ENCODE peak calls at places on chromosomes 1 and 21, in ten cellular contexts. One of them, this sample, is unnamed.

GRCh38 chr1:242525769-242526168 is 1.3 kb upstream of the PLD5 start:
- DNase-seq in non-pigmented ciliary epithelial cell: no peak
- DNase-seq in ovary: no peak
- DNase-seq in stomach: no peak
- DNase-seq in DMS79: no peak
- DNase-seq in stimulated activated CD8-positive, alpha-beta memory T cell treated with anti-CD3 and anti-CD28 coated beads, Interleukin-4, amount 100 ng/mL, for 1 hour: no peak
- DNase-seq in endothelial cell: no peak
- DNase-seq in NCI-H774: no peak
- DNase-seq in right atrium auricular region: no peak
- DNase-seq in left ventricle myocardium superior: no peak
- DNase-seq in this sample: no peak

GRCh38 chr1:116008651-116009380 is 32.5 kb downstream of the SLC22A15 start:
- DNase-seq in non-pigmented ciliary epithelial cell: no peak
- DNase-seq in ovary: no peak
- DNase-seq in stomach: no peak
- DNase-seq in DMS79: no peak
- DNase-seq in stimulated activated CD8-positive, alpha-beta memory T cell treated with anti-CD3 and anti-CD28 coated beads, Interleukin-4, amount 100 ng/mL, for 1 hour: no peak
- DNase-seq in endothelial cell: no peak
- DNase-seq in NCI-H774: no peak
- DNase-seq in right atrium auricular region: no peak
- DNase-seq in left ventricle myocardium superior: peak
- DNase-seq in this sample: no peak

GRCh38 chr1:41868241-41868953 is 50.3 kb downstream of the HIVEP3 start:
- DNase-seq in non-pigmented ciliary epithelial cell: no peak
- DNase-seq in ovary: no peak
- DNase-seq in stomach: no peak
- DNase-seq in DMS79: no peak
- DNase-seq in stimulated activated CD8-positive, alpha-beta memory T cell treated with anti-CD3 and anti-CD28 coated beads, Interleukin-4, amount 100 ng/mL, for 1 hour: no peak
- DNase-seq in endothelial cell: no peak
- DNase-seq in NCI-H774: no peak
- DNase-seq in right atrium auricular region: no peak
- DNase-seq in left ventricle myocardium superior: no peak
- DNase-seq in this sample: no peak

GRCh38 chr1:94954292-94955220 is 27.6 kb upstream of the CNN3 start:
- DNase-seq in non-pigmented ciliary epithelial cell: no peak
- DNase-seq in ovary: no peak
- DNase-seq in stomach: no peak
- DNase-seq in DMS79: no peak
- DNase-seq in stimulated activated CD8-positive, alpha-beta memory T cell treated with anti-CD3 and anti-CD28 coated beads, Interleukin-4, amount 100 ng/mL, for 1 hour: no peak
- DNase-seq in endothelial cell: no peak
- DNase-seq in NCI-H774: no peak
- DNase-seq in right atrium auricular region: no peak
- DNase-seq in left ventricle myocardium superior: no peak
- DNase-seq in this sample: no peak

GRCh38 chr21:44800103-44800502 is 1.5 kb downstream of the UBE2G2 start:
- DNase-seq in non-pigmented ciliary epithelial cell: no peak
- DNase-seq in ovary: no peak
- DNase-seq in stomach: peak
- DNase-seq in DMS79: no peak
- DNase-seq in stimulated activated CD8-positive, alpha-beta memory T cell treated with anti-CD3 and anti-CD28 coated beads, Interleukin-4, amount 100 ng/mL, for 1 hour: no peak
- DNase-seq in endothelial cell: peak
- DNase-seq in NCI-H774: no peak
- DNase-seq in right atrium auricular region: no peak
- DNase-seq in left ventricle myocardium superior: no peak
- DNase-seq in this sample: no peak

GRCh38 chr1:244919320-244920282 is 55.3 kb upstream of the HNRNPU start:
- DNase-seq in non-pigmented ciliary epithelial cell: no peak
- DNase-seq in ovary: no peak
- DNase-seq in stomach: no peak
- DNase-seq in DMS79: no peak
- DNase-seq in stimulated activated CD8-positive, alpha-beta memory T cell treated with anti-CD3 and anti-CD28 coated beads, Interleukin-4, amount 100 ng/mL, for 1 hour: no peak
- DNase-seq in endothelial cell: no peak
- DNase-seq in NCI-H774: no peak
- DNase-seq in right atrium auricular region: no peak
- DNase-seq in left ventricle myocardium superior: no peak
- DNase-seq in this sample: no peak

GRCh38 chr1:19563336-19564097 is 78.2 kb upstream of the CAPZB start:
- DNase-seq in non-pigmented ciliary epithelial cell: no peak
- DNase-seq in ovary: peak
- DNase-seq in stomach: peak
- DNase-seq in DMS79: no peak
- DNase-seq in stimulated activated CD8-positive, alpha-beta memory T cell treated with anti-CD3 and anti-CD28 coated beads, Interleukin-4, amount 100 ng/mL, for 1 hour: no peak
- DNase-seq in endothelial cell: no peak
- DNase-seq in NCI-H774: no peak
- DNase-seq in right atrium auricular region: peak
- DNase-seq in left ventricle myocardium superior: peak
- DNase-seq in this sample: no peak

GRCh38 chr1:200172311-200172710 is 144.8 kb downstream of the NR5A2 start:
- DNase-seq in non-pigmented ciliary epithelial cell: no peak
- DNase-seq in ovary: no peak
- DNase-seq in stomach: no peak
- DNase-seq in DMS79: no peak
- DNase-seq in stimulated activated CD8-positive, alpha-beta memory T cell treated with anti-CD3 and anti-CD28 coated beads, Interleukin-4, amount 100 ng/mL, for 1 hour: no peak
- DNase-seq in endothelial cell: no peak
- DNase-seq in NCI-H774: no peak
- DNase-seq in right atrium auricular region: no peak
- DNase-seq in left ventricle myocardium superior: no peak
- DNase-seq in this sample: no peak

GRCh38 chr1:246221390-246222240 is 285.5 kb downstream of the SMYD3 start:
- DNase-seq in non-pigmented ciliary epithelial cell: no peak
- DNase-seq in ovary: no peak
- DNase-seq in stomach: no peak
- DNase-seq in DMS79: no peak
- DNase-seq in stimulated activated CD8-positive, alpha-beta memory T cell treated with anti-CD3 and anti-CD28 coated beads, Interleukin-4, amount 100 ng/mL, for 1 hour: no peak
- DNase-seq in endothelial cell: no peak
- DNase-seq in NCI-H774: no peak
- DNase-seq in right atrium auricular region: no peak
- DNase-seq in left ventricle myocardium superior: no peak
- DNase-seq in this sample: no peak

GRCh38 chr1:41811051-41811795 is 107.5 kb downstream of the HIVEP3 start:
- DNase-seq in non-pigmented ciliary epithelial cell: no peak
- DNase-seq in ovary: no peak
- DNase-seq in stomach: no peak
- DNase-seq in DMS79: no peak
- DNase-seq in stimulated activated CD8-positive, alpha-beta memory T cell treated with anti-CD3 and anti-CD28 coated beads, Interleukin-4, amount 100 ng/mL, for 1 hour: no peak
- DNase-seq in endothelial cell: no peak
- DNase-seq in NCI-H774: no peak
- DNase-seq in right atrium auricular region: no peak
- DNase-seq in left ventricle myocardium superior: no peak
- DNase-seq in this sample: no peak

GRCh38 chr21:36989699-36990507 is 16.6 kb upstream of the RIPPLY3 start:
- DNase-seq in non-pigmented ciliary epithelial cell: no peak
- DNase-seq in ovary: peak
- DNase-seq in stomach: peak
- DNase-seq in DMS79: peak
- DNase-seq in stimulated activated CD8-positive, alpha-beta memory T cell treated with anti-CD3 and anti-CD28 coated beads, Interleukin-4, amount 100 ng/mL, for 1 hour: peak
- DNase-seq in endothelial cell: peak
- DNase-seq in NCI-H774: peak
- DNase-seq in right atrium auricular region: peak
- DNase-seq in left ventricle myocardium superior: peak
- DNase-seq in this sample: peak

GRCh38 chr1:207822602-207823451 is 71.0 kb downstream of the CD46 start:
- DNase-seq in non-pigmented ciliary epithelial cell: no peak
- DNase-seq in ovary: peak
- DNase-seq in stomach: peak
- DNase-seq in DMS79: no peak
- DNase-seq in stimulated activated CD8-positive, alpha-beta memory T cell treated with anti-CD3 and anti-CD28 coated beads, Interleukin-4, amount 100 ng/mL, for 1 hour: no peak
- DNase-seq in endothelial cell: no peak
- DNase-seq in NCI-H774: no peak
- DNase-seq in right atrium auricular region: peak
- DNase-seq in left ventricle myocardium superior: peak
- DNase-seq in this sample: peak

GRCh38 chr1:231683439-231684165 is 57.0 kb downstream of the DISC1 start:
- DNase-seq in non-pigmented ciliary epithelial cell: no peak
- DNase-seq in ovary: no peak
- DNase-seq in stomach: no peak
- DNase-seq in DMS79: peak
- DNase-seq in stimulated activated CD8-positive, alpha-beta memory T cell treated with anti-CD3 and anti-CD28 coated beads, Interleukin-4, amount 100 ng/mL, for 1 hour: no peak
- DNase-seq in endothelial cell: no peak
- DNase-seq in NCI-H774: peak
- DNase-seq in right atrium auricular region: no peak
- DNase-seq in left ventricle myocardium superior: no peak
- DNase-seq in this sample: no peak

GRCh38 chr1:115052454-115053083 is 22.9 kb downstream of the TSHB start:
- DNase-seq in non-pigmented ciliary epithelial cell: no peak
- DNase-seq in ovary: no peak
- DNase-seq in stomach: peak
- DNase-seq in DMS79: no peak
- DNase-seq in stimulated activated CD8-positive, alpha-beta memory T cell treated with anti-CD3 and anti-CD28 coated beads, Interleukin-4, amount 100 ng/mL, for 1 hour: no peak
- DNase-seq in endothelial cell: peak
- DNase-seq in NCI-H774: peak
- DNase-seq in right atrium auricular region: no peak
- DNase-seq in left ventricle myocardium superior: peak
- DNase-seq in this sample: peak

GRCh38 chr1:222331765-222332164 is 216.1 kb downstream of the HHIPL2 start:
- DNase-seq in non-pigmented ciliary epithelial cell: peak
- DNase-seq in ovary: no peak
- DNase-seq in stomach: no peak
- DNase-seq in DMS79: no peak
- DNase-seq in stimulated activated CD8-positive, alpha-beta memory T cell treated with anti-CD3 and anti-CD28 coated beads, Interleukin-4, amount 100 ng/mL, for 1 hour: no peak
- DNase-seq in endothelial cell: no peak
- DNase-seq in NCI-H774: no peak
- DNase-seq in right atrium auricular region: no peak
- DNase-seq in left ventricle myocardium superior: no peak
- DNase-seq in this sample: no peak

GRCh38 chr21:43826623-43826974 is 37.2 kb downstream of the RRP1 start:
- DNase-seq in non-pigmented ciliary epithelial cell: no peak
- DNase-seq in ovary: no peak
- DNase-seq in stomach: no peak
- DNase-seq in DMS79: no peak
- DNase-seq in stimulated activated CD8-positive, alpha-beta memory T cell treated with anti-CD3 and anti-CD28 coated beads, Interleukin-4, amount 100 ng/mL, for 1 hour: no peak
- DNase-seq in endothelial cell: no peak
- DNase-seq in NCI-H774: no peak
- DNase-seq in right atrium auricular region: no peak
- DNase-seq in left ventricle myocardium superior: no peak
- DNase-seq in this sample: no peak

GRCh38 chr1:181044449-181044966 is 10.7 kb downstream of the MR1 start:
- DNase-seq in non-pigmented ciliary epithelial cell: no peak
- DNase-seq in ovary: no peak
- DNase-seq in stomach: peak
- DNase-seq in DMS79: peak
- DNase-seq in stimulated activated CD8-positive, alpha-beta memory T cell treated with anti-CD3 and anti-CD28 coated beads, Interleukin-4, amount 100 ng/mL, for 1 hour: no peak
- DNase-seq in endothelial cell: no peak
- DNase-seq in NCI-H774: no peak
- DNase-seq in right atrium auricular region: no peak
- DNase-seq in left ventricle myocardium superior: no peak
- DNase-seq in this sample: peak

GRCh38 chr1:229070168-229070567 is 200.7 kb upstream of the RAB4A start:
- DNase-seq in non-pigmented ciliary epithelial cell: peak
- DNase-seq in ovary: no peak
- DNase-seq in stomach: peak
- DNase-seq in DMS79: peak
- DNase-seq in stimulated activated CD8-positive, alpha-beta memory T cell treated with anti-CD3 and anti-CD28 coated beads, Interleukin-4, amount 100 ng/mL, for 1 hour: no peak
- DNase-seq in endothelial cell: no peak
- DNase-seq in NCI-H774: peak
- DNase-seq in right atrium auricular region: peak
- DNase-seq in left ventricle myocardium superior: peak
- DNase-seq in this sample: no peak

GRCh38 chr21:28943631-28944030 is 49.0 kb downstream of the LTN1 start:
- DNase-seq in non-pigmented ciliary epithelial cell: peak
- DNase-seq in ovary: no peak
- DNase-seq in stomach: no peak
- DNase-seq in DMS79: no peak
- DNase-seq in stimulated activated CD8-positive, alpha-beta memory T cell treated with anti-CD3 and anti-CD28 coated beads, Interleukin-4, amount 100 ng/mL, for 1 hour: no peak
- DNase-seq in endothelial cell: no peak
- DNase-seq in NCI-H774: no peak
- DNase-seq in right atrium auricular region: no peak
- DNase-seq in left ventricle myocardium superior: no peak
- DNase-seq in this sample: no peak

GRCh38 chr1:103171041-103171590 is 62.8 kb upstream of the COL11A1 start:
- DNase-seq in non-pigmented ciliary epithelial cell: no peak
- DNase-seq in ovary: no peak
- DNase-seq in stomach: no peak
- DNase-seq in DMS79: no peak
- DNase-seq in stimulated activated CD8-positive, alpha-beta memory T cell treated with anti-CD3 and anti-CD28 coated beads, Interleukin-4, amount 100 ng/mL, for 1 hour: no peak
- DNase-seq in endothelial cell: no peak
- DNase-seq in NCI-H774: no peak
- DNase-seq in right atrium auricular region: no peak
- DNase-seq in left ventricle myocardium superior: no peak
- DNase-seq in this sample: no peak

GRCh38 chr1:97271906-97272788 is 550.6 kb downstream of the PTBP2 start:
- DNase-seq in non-pigmented ciliary epithelial cell: no peak
- DNase-seq in ovary: no peak
- DNase-seq in stomach: no peak
- DNase-seq in DMS79: no peak
- DNase-seq in stimulated activated CD8-positive, alpha-beta memory T cell treated with anti-CD3 and anti-CD28 coated beads, Interleukin-4, amount 100 ng/mL, for 1 hour: no peak
- DNase-seq in endothelial cell: no peak
- DNase-seq in NCI-H774: no peak
- DNase-seq in right atrium auricular region: no peak
- DNase-seq in left ventricle myocardium superior: no peak
- DNase-seq in this sample: no peak

GRCh38 chr1:155183775-155184221 is 10.1 kb downstream of the TRIM46 start:
- DNase-seq in non-pigmented ciliary epithelial cell: no peak
- DNase-seq in ovary: no peak
- DNase-seq in stomach: no peak
- DNase-seq in DMS79: no peak
- DNase-seq in stimulated activated CD8-positive, alpha-beta memory T cell treated with anti-CD3 and anti-CD28 coated beads, Interleukin-4, amount 100 ng/mL, for 1 hour: no peak
- DNase-seq in endothelial cell: no peak
- DNase-seq in NCI-H774: no peak
- DNase-seq in right atrium auricular region: no peak
- DNase-seq in left ventricle myocardium superior: no peak
- DNase-seq in this sample: peak

GRCh38 chr1:68801440-68801839 is 304.6 kb upstream of the DEPDC1 start:
- DNase-seq in non-pigmented ciliary epithelial cell: no peak
- DNase-seq in ovary: no peak
- DNase-seq in stomach: no peak
- DNase-seq in DMS79: no peak
- DNase-seq in stimulated activated CD8-positive, alpha-beta memory T cell treated with anti-CD3 and anti-CD28 coated beads, Interleukin-4, amount 100 ng/mL, for 1 hour: no peak
- DNase-seq in endothelial cell: no peak
- DNase-seq in NCI-H774: no peak
- DNase-seq in right atrium auricular region: no peak
- DNase-seq in left ventricle myocardium superior: no peak
- DNase-seq in this sample: no peak

GRCh38 chr1:45522324-45523104 is 830 bp upstream of the PRDX1 start:
- DNase-seq in non-pigmented ciliary epithelial cell: no peak
- DNase-seq in ovary: no peak
- DNase-seq in stomach: no peak
- DNase-seq in DMS79: no peak
- DNase-seq in stimulated activated CD8-positive, alpha-beta memory T cell treated with anti-CD3 and anti-CD28 coated beads, Interleukin-4, amount 100 ng/mL, for 1 hour: no peak
- DNase-seq in endothelial cell: no peak
- DNase-seq in NCI-H774: peak
- DNase-seq in right atrium auricular region: no peak
- DNase-seq in left ventricle myocardium superior: no peak
- DNase-seq in this sample: peak

GRCh38 chr21:45427331-45428271 is 22.6 kb downstream of the COL18A1 start:
- DNase-seq in non-pigmented ciliary epithelial cell: peak
- DNase-seq in ovary: peak
- DNase-seq in stomach: peak
- DNase-seq in DMS79: no peak
- DNase-seq in stimulated activated CD8-positive, alpha-beta memory T cell treated with anti-CD3 and anti-CD28 coated beads, Interleukin-4, amount 100 ng/mL, for 1 hour: no peak
- DNase-seq in endothelial cell: no peak
- DNase-seq in NCI-H774: no peak
- DNase-seq in right atrium auricular region: peak
- DNase-seq in left ventricle myocardium superior: peak
- DNase-seq in this sample: no peak

GRCh38 chr21:33976082-33976979 is 60.7 kb upstream of the ATP5PO start:
- DNase-seq in non-pigmented ciliary epithelial cell: peak
- DNase-seq in ovary: no peak
- DNase-seq in stomach: no peak
- DNase-seq in DMS79: no peak
- DNase-seq in stimulated activated CD8-positive, alpha-beta memory T cell treated with anti-CD3 and anti-CD28 coated beads, Interleukin-4, amount 100 ng/mL, for 1 hour: peak
- DNase-seq in endothelial cell: no peak
- DNase-seq in NCI-H774: no peak
- DNase-seq in right atrium auricular region: no peak
- DNase-seq in left ventricle myocardium superior: peak
- DNase-seq in this sample: peak

GRCh38 chr1:78678324-78678723 is 28.7 kb downstream of the IFI44 start:
- DNase-seq in non-pigmented ciliary epithelial cell: no peak
- DNase-seq in ovary: no peak
- DNase-seq in stomach: no peak
- DNase-seq in DMS79: no peak
- DNase-seq in stimulated activated CD8-positive, alpha-beta memory T cell treated with anti-CD3 and anti-CD28 coated beads, Interleukin-4, amount 100 ng/mL, for 1 hour: no peak
- DNase-seq in endothelial cell: no peak
- DNase-seq in NCI-H774: no peak
- DNase-seq in right atrium auricular region: no peak
- DNase-seq in left ventricle myocardium superior: no peak
- DNase-seq in this sample: no peak

GRCh38 chr1:150525348-150525747 is 9.8 kb downstream of the FALEC start:
- DNase-seq in non-pigmented ciliary epithelial cell: no peak
- DNase-seq in ovary: no peak
- DNase-seq in stomach: no peak
- DNase-seq in DMS79: no peak
- DNase-seq in stimulated activated CD8-positive, alpha-beta memory T cell treated with anti-CD3 and anti-CD28 coated beads, Interleukin-4, amount 100 ng/mL, for 1 hour: no peak
- DNase-seq in endothelial cell: no peak
- DNase-seq in NCI-H774: no peak
- DNase-seq in right atrium auricular region: no peak
- DNase-seq in left ventricle myocardium superior: no peak
- DNase-seq in this sample: no peak

This sample was measured in left lobe of liver.